ENCODE peak calls at places on chromosomes 12 and 14, in four cellular contexts. I, F, P and L are unnamed samples.

GRCh38 chr14:52238682-52239081 is 28.8 kb upstream of the PTGDR start:
- DNase-seq in P (no peak), I (no peak), F (no peak), L (no peak)

GRCh38 chr14:80387563-80387981 is 176.3 kb upstream of the DIO2 start:
- DNase-seq in P (no peak), F (no peak), I (no peak), L (peak; percentile 3)

GRCh38 chr12:24970177-24970576 is 21.3 kb upstream of the BCAT1 start:
- DNase-seq in F (no peak), I (no peak), P (no peak), L (no peak)

GRCh38 chr12:106137456-106138278 is 1.1 kb downstream of the NUAK1 start:
- DNase-seq in F (no peak), P (no peak), I (no peak), L (no peak)

GRCh38 chr14:29576997-29577396 is 350.6 kb downstream of the PRKD1 start:
- DNase-seq in P (no peak), I (no peak), F (no peak), L (no peak)

GRCh38 chr12:108860443-108860842 is 3.1 kb upstream of the SSH1 start:
- DNase-seq in F (no peak), P (no peak), I (no peak), L (no peak)

GRCh38 chr14:54643696-54644176 is 76.8 kb downstream of the SAMD4A start:
- DNase-seq in I (no peak), F (no peak), P (no peak), L (no peak)

GRCh38 chr12:46209165-46209564 is 59.7 kb downstream of the SLC38A1 start:
- DNase-seq in P (no peak), F (no peak), I (no peak), L (no peak)

GRCh38 chr14:35365130-35366047 is 39.2 kb downstream of the NFKBIA start:
- DNase-seq in F (peak; percentile 81), I (peak; percentile 48), P (peak; percentile 82), L (no peak)

GRCh38 chr12:95615735-95616134 is 64.5 kb upstream of the USP44 start:
- DNase-seq in I (no peak), P (no peak), F (no peak), L (no peak)

GRCh38 chr14:24297190-24297964 is 2.2 kb downstream of the DHRS1 start:
- DNase-seq in F (no peak), P (no peak), I (peak; percentile 85), L (no peak)

GRCh38 chr14:73764881-73765280 is 50.7 kb upstream of the PNMA1 start:
- DNase-seq in P (no peak), I (no peak), F (peak; percentile 84), L (peak; percentile 77)

GRCh38 chr12:53868516-53868986 is 70.1 kb upstream of the HOXC13 start:
- DNase-seq in P (no peak), I (peak; percentile 60), F (no peak), L (no peak)

GRCh38 chr12:120115692-120116442 is 686 bp downstream of the RAB35 start:
- DNase-seq in P (no peak), F (peak; percentile 49), I (peak; percentile 65), L (peak; percentile 56)

GRCh38 chr12:12333980-12334709 is 15.9 kb downstream of the MANSC1 start:
- DNase-seq in F (peak; percentile 55), P (peak; percentile 62), I (peak; percentile 60), L (peak; percentile 69)

GRCh38 chr14:91470216-91470615 is 39.9 kb downstream of the PPP4R3A start:
- DNase-seq in F (no peak), P (no peak), I (no peak), L (no peak)

GRCh38 chr14:103847954-103848719 is 762 bp upstream of the PPP1R13B start:
- DNase-seq in P (peak; percentile 41), F (no peak), I (no peak), L (no peak)

GRCh38 chr12:90024261-90024660 is 315.6 kb upstream of the ATP2B1 start:
- DNase-seq in P (no peak), F (no peak), I (no peak), L (no peak)

GRCh38 chr12:117036046-117036445 is 63.2 kb downstream of the TESC start:
- DNase-seq in F (no peak), I (no peak), P (no peak), L (no peak)

GRCh38 chr12:700061-700460 is 36.8 kb upstream of the NINJ2 start:
- DNase-seq in F (no peak), P (no peak), I (peak; percentile 36), L (no peak)

GRCh38 chr12:104588048-104588942 is 131.5 kb downstream of the CHST11 start:
- DNase-seq in I (no peak), P (no peak), F (no peak), L (no peak)

GRCh38 chr12:56581418-56582145 is 48.5 kb downstream of the BAZ2A start:
- DNase-seq in P (no peak), I (peak; percentile 29), F (no peak), L (no peak)

GRCh38 chr12:39692258-39692853 is 72.8 kb upstream of the ABCD2 start:
- DNase-seq in P (no peak), F (no peak), I (no peak), L (no peak)